ENCODE peak calls at places on chromosome 20, in five cellular contexts. B, Y, E, P and Q are unnamed samples.
A peak's percentile ranks its signal among the peaks of the same experiment; 100 is the strongest.

GRCh38 chr20:51067792-51068191 is 44.9 kb upstream of the KCNG1 start:
- DNase-seq in B (no peak), P (no peak), E (no peak), Y (no peak), Q (no peak)

GRCh38 chr20:40802886-40803285 is 113.8 kb upstream of the MAFB start:
- DNase-seq in E (no peak), Y (no peak), P (no peak), B (no peak), Q (no peak)

GRCh38 chr20:17612287-17612974 is 42.6 kb downstream of the DSTN start:
- DNase-seq in Y (no peak), B (peak; percentile 41), E (no peak), P (no peak), Q (no peak)

GRCh38 chr20:63101781-63102719 is 95.3 kb upstream of the BHLHE23 start:
- DNase-seq in P (peak; percentile 63), B (peak; percentile 32), Y (no peak), E (peak; percentile 15), Q (no peak)

GRCh38 chr20:62208805-62209755 is 11.0 kb downstream of the HRH3 start:
- DNase-seq in B (peak; percentile 60), P (peak; percentile 73), E (no peak), Y (no peak), Q (no peak)

GRCh38 chr20:45500022-45500421 is 15.4 kb downstream of the SPINT3 start:
- DNase-seq in P (no peak), Y (no peak), B (no peak), E (no peak), Q (no peak)

GRCh38 chr20:19730716-19731115 is 27.3 kb upstream of the RIN2 start:
- DNase-seq in B (no peak), Y (no peak), P (no peak), E (no peak), Q (no peak)

GRCh38 chr20:10090588-10091166 is 55.9 kb downstream of the ANKEF1 start:
- DNase-seq in P (peak; percentile 75), B (peak; percentile 58), Y (no peak), E (peak; percentile 61), Q (peak; percentile 75)

GRCh38 chr20:4681441-4681840 is 40.3 kb upstream of the PRND start:
- DNase-seq in E (peak; percentile 3), B (no peak), P (no peak), Y (no peak), Q (peak; percentile 67)

GRCh38 chr20:53141651-53142050 is 169.5 kb downstream of the TSHZ2 start:
- DNase-seq in B (no peak), Y (no peak), P (no peak), E (no peak), Q (no peak)

GRCh38 chr20:14568225-14568624 is 230.8 kb upstream of the FLRT3 start:
- DNase-seq in Y (no peak), P (peak; percentile 85), B (peak; percentile 37), E (no peak), Q (no peak)